ENCODE peak calls at places on chromosomes 12 and 14, in six cellular contexts. S is suprapubic skin; U is endodermal cell; H is RWPE1; X is cardiac muscle cell; P is CD4-positive, alpha-beta memory T cell. D is an unnamed sample.

GRCh38 chr14:54446201-54446693 is 5.1 kb upstream of the CNIH1 start:
- DNase-seq in S (no peak), U (no peak), H (peak; percentile 50), X (peak; percentile 95), P (no peak), D (no peak)

GRCh38 chr14:57657487-57657886 is 163.8 kb upstream of the CCDC198 start:
- DNase-seq in S (no peak), U (no peak), H (peak; percentile 12), X (peak; percentile 3), P (no peak), D (no peak)

GRCh38 chr12:17215754-17216153 is 609.8 kb upstream of the LMO3 start:
- DNase-seq in S (no peak), U (no peak), H (no peak), X (no peak), P (no peak), D (no peak)

GRCh38 chr12:118345355-118345754 is 27.4 kb downstream of the TAOK3 start:
- DNase-seq in S (no peak), U (no peak), H (no peak), X (no peak), P (no peak), D (no peak)

GRCh38 chr14:78164226-78164853 is 5.8 kb upstream of the NRXN3 start:
- DNase-seq in S (no peak), U (peak; percentile 94), H (peak; percentile 26), X (no peak), P (no peak), D (no peak)

GRCh38 chr12:80807640-80808288 is 91.1 kb downstream of the MYF5 start:
- DNase-seq in S (no peak), U (no peak), H (no peak), X (no peak), P (no peak), D (no peak)

GRCh38 chr14:56081139-56081538 is 37.1 kb upstream of the PELI2 start:
- DNase-seq in S (no peak), U (no peak), H (no peak), X (no peak), P (no peak), D (no peak)

GRCh38 chr12:130878193-130879185 is 6.6 kb downstream of the RAN start:
- DNase-seq in S (no peak), U (peak; percentile 69), H (no peak), X (no peak), P (no peak), D (no peak)

GRCh38 chr12:63915105-63915830 is 70.8 kb downstream of the SRGAP1 start:
- DNase-seq in S (no peak), U (no peak), H (peak; percentile 47), X (peak; percentile 64), P (no peak), D (no peak)

GRCh38 chr14:23299558-23299957 is 3.1 kb downstream of the PPP1R3E start:
- DNase-seq in S (no peak), U (no peak), H (no peak), X (peak; percentile 67), P (peak; percentile 48), D (peak; percentile 16)

GRCh38 chr12:98465505-98465904 is 49.9 kb upstream of the TMPO start:
- DNase-seq in S (no peak), U (no peak), H (no peak), X (no peak), P (no peak), D (no peak)

GRCh38 chr14:99037777-99038176 is 234.2 kb downstream of the BCL11B start:
- DNase-seq in S (no peak), U (peak; percentile 77), H (no peak), X (no peak), P (no peak), D (no peak)

GRCh38 chr14:55864890-55865655 is 253.1 kb upstream of the PELI2 start:
- DNase-seq in S (no peak), U (peak; percentile 72), H (no peak), X (no peak), P (no peak), D (no peak)

GRCh38 chr12:101671157-101671791 is 26.2 kb upstream of the CHPT1 start:
- DNase-seq in S (no peak), U (no peak), H (no peak), X (no peak), P (peak; percentile 36), D (peak; percentile 71)

GRCh38 chr12:28253175-28253641 is 63.0 kb downstream of the CCDC91 start:
- DNase-seq in S (no peak), U (no peak), H (no peak), X (no peak), P (peak; percentile 46), D (peak; percentile 24)

GRCh38 chr12:103771466-103771865 is 69.6 kb downstream of the NT5DC3 start:
- DNase-seq in S (no peak), U (peak; percentile 93), H (peak; percentile 24), X (peak; percentile 70), P (no peak), D (no peak)

GRCh38 chr14:94680498-94681288 is 68.5 kb downstream of the SERPINA3 start:
- DNase-seq in S (peak; percentile 40), U (no peak), H (no peak), X (no peak), P (no peak), D (no peak)

GRCh38 chr14:96805906-96806305 is 8.7 kb downstream of the VRK1 start:
- DNase-seq in S (no peak), U (no peak), H (no peak), X (no peak), P (no peak), D (no peak)

GRCh38 chr14:87899228-87899627 is 93.8 kb downstream of the GALC start:
- DNase-seq in S (no peak), U (no peak), H (no peak), X (no peak), P (no peak), D (no peak)

GRCh38 chr12:62698701-62699101 is 232.1 kb downstream of the MON2 start:
- DNase-seq in S (no peak), U (no peak), H (no peak), X (peak; percentile 70), P (no peak), D (no peak)
- H3K27ac ChIP-seq in S (no peak overlapping the region), U (no peak overlapping the region), H (no peak overlapping the region), X (no peak overlapping the region), P (no peak overlapping the region), D (no peak overlapping the region)

GRCh38 chr12:124871297-124871696 is 7.6 kb upstream of the SCARB1 start:
- DNase-seq in S (no peak), U (no peak), H (no peak), X (no peak), P (no peak), D (no peak)

GRCh38 chr12:124870515-124870914 is 6.9 kb upstream of the SCARB1 start:
- DNase-seq in S (no peak), U (no peak), H (no peak), X (no peak), P (no peak), D (no peak)

GRCh38 chr12:124874188-124874587 is 10.5 kb upstream of the SCARB1 start:
- DNase-seq in S (no peak), U (no peak), H (no peak), X (no peak), P (no peak), D (no peak)

GRCh38 chr12:124874988-124875802 is 11.5 kb upstream of the SCARB1 start:
- DNase-seq in S (no peak), U (no peak), H (no peak), X (no peak), P (no peak), D (no peak)

GRCh38 chr12:124872068-124872719 is 8.5 kb upstream of the SCARB1 start:
- DNase-seq in S (no peak), U (no peak), H (no peak), X (no peak), P (no peak), D (no peak)
- H3K27ac ChIP-seq in S (no peak overlapping the region), U (peak overlapping the region; percentile 77), H (no peak overlapping the region), X (no peak overlapping the region), P (no peak overlapping the region), D (no peak overlapping the region)

DNA sequence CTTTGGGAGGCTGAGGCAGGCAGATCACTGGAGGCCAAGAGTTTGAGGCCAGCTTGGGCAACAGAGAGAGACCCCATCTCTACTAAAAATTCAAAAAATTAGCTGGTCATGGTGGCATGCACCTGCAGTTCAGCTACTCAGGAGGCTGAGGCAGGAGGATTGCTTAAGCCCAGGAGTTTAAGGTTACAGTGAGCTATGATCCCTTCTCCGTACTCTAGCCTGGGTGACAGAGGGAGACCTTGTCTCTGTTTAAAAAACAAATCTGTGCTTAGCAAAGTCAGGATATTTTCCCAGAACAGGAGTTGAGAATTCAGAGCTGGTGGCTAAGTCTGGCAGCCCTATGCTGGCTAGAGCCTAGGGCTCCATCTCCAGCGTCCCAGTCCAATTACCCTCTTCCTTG is 142.9 kb upstream of the PZP start:
- DNase-seq in S (no peak), U (peak; percentile 28), H (no peak), X (no peak), P (no peak), D (no peak)
- H3K27ac ChIP-seq in S (no peak overlapping the region), U (no peak overlapping the region), H (no peak overlapping the region), X (no peak overlapping the region), P (no peak overlapping the region), D (no peak overlapping the region)

DNA sequence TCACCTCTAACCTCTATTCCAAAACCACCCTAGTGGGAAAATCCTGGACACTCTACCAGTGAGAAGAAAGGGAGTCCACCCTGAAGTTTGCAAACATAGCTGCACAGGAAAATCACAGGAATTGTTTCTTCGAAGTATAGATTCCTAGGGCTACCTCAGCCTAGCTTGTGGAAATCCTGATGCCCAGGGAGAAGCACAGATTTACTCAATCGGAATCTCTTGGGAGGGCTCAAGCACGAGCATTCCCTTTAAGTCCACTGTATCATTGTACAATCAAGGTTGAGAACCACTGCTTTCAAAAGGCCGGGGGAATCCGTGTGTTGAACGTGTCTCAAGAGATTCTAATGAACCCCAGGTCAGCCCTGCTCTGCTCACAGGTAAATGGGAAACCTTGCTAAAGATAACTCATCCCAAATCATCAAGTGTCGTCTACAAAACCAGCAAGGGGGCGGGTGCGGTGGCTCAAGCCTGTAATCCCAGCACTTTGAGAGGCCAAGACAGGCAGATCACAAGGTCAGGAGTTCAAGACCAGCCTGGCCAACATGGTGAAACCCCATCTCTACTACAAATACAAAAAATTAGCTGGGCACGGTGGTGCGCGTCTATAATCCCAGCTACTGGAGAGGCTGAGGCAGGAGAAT is 34.1 kb upstream of the PLEKHG6 start:
- DNase-seq in S (no peak), U (no peak), H (no peak), X (no peak), P (no peak), D (no peak)
- H3K27ac ChIP-seq in S (peak overlapping the region; percentile 34), U (no peak overlapping the region), H (peak overlapping the region; percentile 33), X (no peak overlapping the region), P (no peak overlapping the region), D (no peak overlapping the region)